ENCODE peak calls at places on chromosome 14, in nine cellular contexts. V, X, Y, O, A, S, G, L and M are unnamed samples.

GRCh38 chr14:103503296-103503695 is 19.3 kb downstream of the CKB start:
- DNase-seq in S (no peak), A (no peak), Y (no peak), X (no peak), L (no peak), G (no peak), O (no peak), V (no peak), M (no peak)

GRCh38 chr14:102086346-102086971 is 385 bp downstream of the HSP90AA1 start:
- DNase-seq in V (no peak), X (peak), A (peak), S (no peak), Y (no peak), G (peak), L (peak), O (peak), M (no peak)

GRCh38 chr14:83006071-83006670 is 1472.5 kb upstream of the SEL1L start:
- DNase-seq in V (no peak), O (no peak), L (no peak), Y (no peak), G (no peak), A (no peak), S (no peak), X (no peak), M (no peak)

GRCh38 chr14:98743536-98743935 is 528.5 kb downstream of the BCL11B start:
- DNase-seq in G (no peak), X (no peak), S (no peak), O (no peak), Y (no peak), A (no peak), V (no peak), L (no peak), M (no peak)

GRCh38 chr14:101250336-101250947 is 310.9 kb upstream of the DIO3 start:
- DNase-seq in A (no peak), L (no peak), S (no peak), O (no peak), G (no peak), Y (no peak), V (no peak), X (no peak), M (no peak)

GRCh38 chr14:83473846-83474245 is 1940.2 kb upstream of the SEL1L start:
- DNase-seq in O (peak), L (peak), X (peak), S (no peak), Y (no peak), G (no peak), A (no peak), V (no peak), M (no peak)

GRCh38 chr14:73717247-73717646 is 3.1 kb upstream of the PNMA1 start:
- DNase-seq in O (no peak), L (peak), A (no peak), Y (no peak), X (no peak), V (no peak), S (no peak), G (no peak), M (no peak)

GRCh38 chr14:22776215-22776614 is 9.7 kb downstream of the OXA1L start:
- DNase-seq in A (no peak), L (no peak), O (no peak), X (no peak), S (no peak), G (no peak), Y (no peak), V (no peak), M (no peak)

GRCh38 chr14:31718985-31719384 is 157.8 kb downstream of the NUBPL start:
- DNase-seq in V (no peak), A (no peak), O (no peak), Y (no peak), L (no peak), G (no peak), X (no peak), S (no peak), M (no peak)

GRCh38 chr14:30558675-30559555 is at the start of gene G2E3:
- DNase-seq in G (peak), X (peak), V (peak), S (peak), Y (peak), L (peak), O (peak), A (peak), M (peak)

GRCh38 chr14:68775614-68776126 is 17.2 kb downstream of the ZFP36L1 start:
- DNase-seq in X (no peak), Y (no peak), G (no peak), V (no peak), S (no peak), L (no peak), A (no peak), O (no peak), M (no peak)